ENCODE peak calls at places on chromosomes 1 and 21, in six cellular contexts. Q, X, D, Z, Y and L are unnamed samples.

GRCh38 chr1:203282720-203283542 is 22.4 kb upstream of the BTG2 start:
- DNase-seq in Q (peak; percentile 79), X (peak; percentile 70), D (no peak), Z (peak; percentile 59), Y (no peak), L (no peak)

GRCh38 chr1:93681549-93682412 is at the start of gene BCAR3:
- DNase-seq in Q (peak; percentile 64), X (peak; percentile 49), D (no peak), Z (peak; percentile 83), Y (no peak), L (no peak)

GRCh38 chr21:45598109-45598508 is 45.4 kb upstream of the PCBP3 start:
- DNase-seq in Q (no peak), X (peak; percentile 17), D (no peak), Z (peak; percentile 13), Y (no peak), L (no peak)

GRCh38 chr1:235319255-235319654 is 8.7 kb downstream of the ARID4B start:
- DNase-seq in Q (no peak), X (no peak), D (no peak), Z (no peak), Y (no peak), L (no peak)

GRCh38 chr1:25990702-25991395 is 7.0 kb downstream of the PAFAH2 start:
- DNase-seq in Q (peak; percentile 17), X (no peak), D (peak; percentile 44), Z (no peak), Y (no peak), L (no peak)

GRCh38 chr1:180397190-180397589 is 105.2 kb downstream of the ACBD6 start:
- DNase-seq in Q (peak; percentile 5), X (no peak), D (no peak), Z (no peak), Y (no peak), L (no peak)

GRCh38 chr1:39395357-39395831 is 96.0 kb upstream of the BMP8A start:
- DNase-seq in Q (peak; percentile 59), X (no peak), D (no peak), Z (no peak), Y (peak; percentile 64), L (no peak)

GRCh38 chr1:214316597-214316996 is 35.6 kb downstream of the SMYD2 start:
- DNase-seq in Q (no peak), X (no peak), D (no peak), Z (no peak), Y (no peak), L (no peak)

GRCh38 chr1:113986802-113987201 is 7.5 kb downstream of the OLFML3 start:
- DNase-seq in Q (no peak), X (no peak), D (no peak), Z (no peak), Y (no peak), L (no peak)
- H3K9me3 ChIP-seq in Q (no peaks in the 10 kb centered on the region), X (no peaks in the 10 kb centered on the region), D (no peaks in the 10 kb centered on the region), Z (no peaks in the 10 kb centered on the region), Y (no peaks in the 10 kb centered on the region), L (no peaks in the 10 kb centered on the region)

GRCh38 chr1:5559078-5559477 is 433.1 kb downstream of the NPHP4 start:
- DNase-seq in Q (no peak), X (no peak), D (no peak), Z (no peak), Y (no peak), L (no peak)
- H3K9me3 ChIP-seq in Q (no peaks in the 10 kb centered on the region), X (no peaks in the 10 kb centered on the region), D (no peaks in the 10 kb centered on the region), Z (no peaks in the 10 kb centered on the region), Y (no peaks in the 10 kb centered on the region), L (no peaks in the 10 kb centered on the region)

GRCh38 chr1:230566481-230566880 is 75.8 kb upstream of the COG2 start:
- DNase-seq in Q (no peak), X (no peak), D (no peak), Z (no peak), Y (no peak), L (no peak)
- H3K9me3 ChIP-seq in Q (no peaks in the 10 kb centered on the region), X (no peaks in the 10 kb centered on the region), D (no peaks in the 10 kb centered on the region), Z (no peaks in the 10 kb centered on the region), Y (no peaks in the 10 kb centered on the region), L (no peaks in the 10 kb centered on the region)

DNA sequence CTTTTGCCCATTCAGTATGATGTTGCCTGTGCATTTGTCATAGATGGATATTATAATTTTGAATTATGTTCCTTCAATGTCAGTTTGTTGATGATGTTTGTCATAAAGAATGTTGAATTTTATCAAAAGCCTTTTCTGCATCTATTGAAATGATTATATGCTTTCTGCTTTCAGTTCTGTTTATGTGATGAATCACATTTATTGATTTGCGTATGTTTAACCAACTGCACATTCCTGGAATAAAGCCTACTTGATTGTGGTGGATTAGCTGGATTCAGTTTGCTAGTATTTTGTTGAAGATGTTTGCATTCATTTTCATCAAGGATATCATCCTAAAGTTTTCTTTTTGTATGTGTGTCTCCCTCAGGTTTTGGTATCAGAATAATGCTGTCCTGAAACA is 5.7 kb upstream of the OR2M4 start:
- DNase-seq in Q (no peak), X (no peak), D (no peak), Z (no peak), Y (no peak), L (no peak)
- H3K9me3 ChIP-seq in Q (no peaks in the 10 kb centered on the region), X (no peaks in the 10 kb centered on the region), D (no peaks in the 10 kb centered on the region), Z (no peaks in the 10 kb centered on the region), Y (peaks cover 8% of the 10 kb centered on the region), L (no peaks in the 10 kb centered on the region)

GRCh38 chr21:7953058-7953457 is 2568.3 kb upstream of the TPTE start:
- DNase-seq in Q (no peak), X (no peak), D (no peak), Z (no peak), Y (no peak), L (no peak)
- H3K9me3 ChIP-seq in Q (peaks cover 25% of the 10 kb centered on the region), X (peaks cover 27% of the 10 kb centered on the region), D (peaks cover 79% of the 10 kb centered on the region), Z (peaks cover 56% of the 10 kb centered on the region), Y (peaks cover 34% of the 10 kb centered on the region), L (peaks cover 67% of the 10 kb centered on the region)

GRCh38 chr1:116360435-116361173 is 12.4 kb upstream of the ATP1A1 start:
- DNase-seq in Q (peak; percentile 61), X (no peak), D (no peak), Z (no peak), Y (no peak), L (no peak)

GRCh38 chr1:116361648-116362047 is 11.4 kb upstream of the ATP1A1 start:
- DNase-seq in Q (no peak), X (no peak), D (no peak), Z (no peak), Y (no peak), L (no peak)

GRCh38 chr1:116359871-116360270 is 13.2 kb upstream of the ATP1A1 start:
- DNase-seq in Q (no peak), X (no peak), D (no peak), Z (no peak), Y (no peak), L (no peak)

GRCh38 chr1:116359060-116359830 is 13.8 kb upstream of the ATP1A1 start:
- DNase-seq in Q (no peak), X (no peak), D (no peak), Z (no peak), Y (no peak), L (no peak)

DNA sequence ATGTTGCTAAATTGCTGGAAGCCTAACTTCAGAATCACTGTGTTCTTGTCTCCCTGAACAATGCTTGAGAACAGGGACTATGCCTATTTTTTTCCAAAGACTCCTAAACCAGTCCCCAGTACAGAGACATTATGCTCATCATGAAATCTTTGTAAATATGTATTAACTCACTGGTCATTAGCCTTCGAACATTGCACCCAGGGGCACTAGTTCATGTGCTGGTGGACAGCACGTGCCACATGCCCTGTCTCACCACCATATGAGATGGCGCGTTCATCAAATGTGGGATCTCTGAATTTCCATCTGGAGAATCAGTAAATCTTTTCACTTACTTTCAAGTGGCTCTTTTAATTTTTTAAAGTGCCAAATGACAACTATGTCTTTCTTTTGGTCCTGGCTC is 11.0 kb upstream of the ATP1A1 start:
- DNase-seq in Q (peak; percentile 61), X (no peak), D (no peak), Z (no peak), Y (no peak), L (no peak)
- H3K9me3 ChIP-seq in Q (no peaks in the 10 kb centered on the region), X (no peaks in the 10 kb centered on the region), D (no peaks in the 10 kb centered on the region), Z (no peaks in the 10 kb centered on the region), Y (no peaks in the 10 kb centered on the region), L (no peaks in the 10 kb centered on the region)

DNA sequence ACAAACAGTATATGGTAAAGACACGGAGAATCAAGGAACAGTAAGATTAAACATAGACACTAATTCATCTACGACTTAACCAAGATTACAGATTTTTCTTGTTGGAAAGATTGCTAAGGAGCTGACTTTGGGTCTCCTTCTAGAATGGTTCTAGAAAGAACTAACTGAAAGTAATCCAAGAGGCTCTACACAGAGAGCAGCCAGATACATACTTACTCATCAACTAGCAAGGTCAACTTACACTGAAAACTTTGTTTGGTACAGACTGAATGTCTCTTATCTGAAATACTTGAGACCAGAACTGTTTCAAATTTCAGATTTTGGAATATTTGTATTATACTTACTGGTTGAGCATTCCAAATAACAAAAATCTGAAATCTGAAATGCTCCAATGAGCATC is 5.8 kb downstream of the C21orf91 start:
- DNase-seq in Q (no peak), X (no peak), D (no peak), Z (no peak), Y (no peak), L (no peak)
- H3K9me3 ChIP-seq in Q (no peaks in the 10 kb centered on the region), X (peaks cover 20% of the 10 kb centered on the region), D (peaks cover 6% of the 10 kb centered on the region), Z (no peaks in the 10 kb centered on the region), Y (no peaks in the 10 kb centered on the region), L (peaks cover 13% of the 10 kb centered on the region)

DNA sequence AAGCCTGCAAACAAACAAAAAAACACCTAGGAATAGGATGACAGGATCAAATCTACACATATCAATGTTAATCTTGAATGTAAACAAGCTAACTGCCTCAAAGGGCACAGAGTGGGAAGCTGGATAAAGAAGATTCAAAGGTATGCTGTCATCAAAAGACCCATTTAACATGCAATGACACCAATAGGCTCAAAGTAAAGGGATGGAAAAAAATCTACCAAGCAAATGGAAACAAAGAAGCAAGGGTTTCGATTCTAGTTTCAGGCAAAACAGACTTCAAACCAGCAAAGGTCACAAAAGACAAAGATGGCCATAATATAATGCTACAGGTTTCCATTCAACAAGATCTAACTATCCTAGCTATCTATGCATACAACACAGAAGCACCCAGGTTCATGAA is 16.2 kb upstream of the OR2T10 start:
- DNase-seq in Q (no peak), X (no peak), D (no peak), Z (no peak), Y (no peak), L (no peak)
- H3K9me3 ChIP-seq in Q (no peaks in the 10 kb centered on the region), X (no peaks in the 10 kb centered on the region), D (no peaks in the 10 kb centered on the region), Z (no peaks in the 10 kb centered on the region), Y (no peaks in the 10 kb centered on the region), L (no peaks in the 10 kb centered on the region)

GRCh38 chr1:227666286-227666685 is 68.8 kb downstream of the JMJD4 start:
- DNase-seq in Q (no peak), X (no peak), D (no peak), Z (no peak), Y (no peak), L (no peak)

GRCh38 chr1:227662933-227663332 is 72.2 kb downstream of the JMJD4 start:
- DNase-seq in Q (no peak), X (no peak), D (no peak), Z (no peak), Y (no peak), L (no peak)

GRCh38 chr1:227661495-227661894 is 73.6 kb downstream of the JMJD4 start:
- DNase-seq in Q (no peak), X (no peak), D (no peak), Z (no peak), Y (no peak), L (no peak)
- H3K9me3 ChIP-seq in Q (peaks cover 10% of the 10 kb centered on the region), X (peaks cover 49% of the 10 kb centered on the region), D (peaks cover 82% of the 10 kb centered on the region), Z (peaks cover 26% of the 10 kb centered on the region), Y (peaks cover 92% of the 10 kb centered on the region), L (peaks cover 42% of the 10 kb centered on the region)

GRCh38 chr1:183416850-183417690 is 1.1 kb downstream of the NMNAT2 start:
- DNase-seq in Q (peak; percentile 13), X (no peak), D (peak; percentile 5), Z (peak; percentile 73), Y (peak; percentile 31), L (no peak)
- H3K9me3 ChIP-seq in Q (no peaks in the 10 kb centered on the region), X (no peaks in the 10 kb centered on the region), D (no peaks in the 10 kb centered on the region), Z (no peaks in the 10 kb centered on the region), Y (no peaks in the 10 kb centered on the region), L (no peaks in the 10 kb centered on the region)